ENCODE peak calls at places on chromosomes 16 and 17, in eight cellular contexts. One of them, this sample, is unnamed.

GRCh38 chr17:77778636-77779524 is 179.6 kb upstream of the TNRC6C start:
- DNase-seq in HCT116: no peak
- DNase-seq in pancreas: no peak
- DNase-seq in activated naive CD4-positive, alpha-beta T cell treated with Interleukin-2 at 50 U/mL for 16 hours: no peak
- DNase-seq in breast epithelium: peak; percentile 59
- DNase-seq in stimulated activated CD4-positive, alpha-beta T cell treated with anti-CD3 and anti-CD28 coated beads, Interleukin-15, amount 100 ng/mL, for 1 hour: no peak
- DNase-seq in A673: peak; percentile 46
- DNase-seq in lung microvascular endothelial cell: no peak
- DNase-seq in this sample: no peak

GRCh38 chr16:70664325-70665112 is 18.2 kb downstream of the IL34 start:
- DNase-seq in HCT116: no peak
- DNase-seq in pancreas: peak; percentile 51
- DNase-seq in activated naive CD4-positive, alpha-beta T cell treated with Interleukin-2 at 50 U/mL for 16 hours: no peak
- DNase-seq in breast epithelium: peak; percentile 45
- DNase-seq in stimulated activated CD4-positive, alpha-beta T cell treated with anti-CD3 and anti-CD28 coated beads, Interleukin-15, amount 100 ng/mL, for 1 hour: no peak
- DNase-seq in A673: no peak
- DNase-seq in lung microvascular endothelial cell: no peak
- DNase-seq in this sample: no peak

GRCh38 chr16:11052080-11052808 is 107.9 kb downstream of the CLEC16A start:
- DNase-seq in HCT116: no peak
- DNase-seq in pancreas: no peak
- DNase-seq in activated naive CD4-positive, alpha-beta T cell treated with Interleukin-2 at 50 U/mL for 16 hours: peak; percentile 68
- DNase-seq in breast epithelium: no peak
- DNase-seq in stimulated activated CD4-positive, alpha-beta T cell treated with anti-CD3 and anti-CD28 coated beads, Interleukin-15, amount 100 ng/mL, for 1 hour: no peak
- DNase-seq in A673: no peak
- DNase-seq in lung microvascular endothelial cell: no peak
- DNase-seq in this sample: no peak

GRCh38 chr17:70158581-70158980 is 10.8 kb upstream of the KCNJ2 start:
- DNase-seq in HCT116: no peak
- DNase-seq in pancreas: no peak
- DNase-seq in activated naive CD4-positive, alpha-beta T cell treated with Interleukin-2 at 50 U/mL for 16 hours: no peak
- DNase-seq in breast epithelium: no peak
- DNase-seq in stimulated activated CD4-positive, alpha-beta T cell treated with anti-CD3 and anti-CD28 coated beads, Interleukin-15, amount 100 ng/mL, for 1 hour: no peak
- DNase-seq in A673: no peak
- DNase-seq in lung microvascular endothelial cell: peak; percentile 26
- DNase-seq in this sample: no peak

GRCh38 chr17:40978752-40979151 is 5.4 kb downstream of the KRT40 start:
- DNase-seq in HCT116: no peak
- DNase-seq in pancreas: no peak
- DNase-seq in activated naive CD4-positive, alpha-beta T cell treated with Interleukin-2 at 50 U/mL for 16 hours: no peak
- DNase-seq in breast epithelium: no peak
- DNase-seq in stimulated activated CD4-positive, alpha-beta T cell treated with anti-CD3 and anti-CD28 coated beads, Interleukin-15, amount 100 ng/mL, for 1 hour: no peak
- DNase-seq in A673: no peak
- DNase-seq in lung microvascular endothelial cell: no peak
- DNase-seq in this sample: no peak

GRCh38 chr17:63699638-63700527 is at the start of gene LIMD2:
- DNase-seq in HCT116: no peak
- DNase-seq in pancreas: peak; percentile 81
- DNase-seq in activated naive CD4-positive, alpha-beta T cell treated with Interleukin-2 at 50 U/mL for 16 hours: peak; percentile 82
- DNase-seq in breast epithelium: no peak
- DNase-seq in stimulated activated CD4-positive, alpha-beta T cell treated with anti-CD3 and anti-CD28 coated beads, Interleukin-15, amount 100 ng/mL, for 1 hour: peak; percentile 81
- DNase-seq in A673: peak; percentile 80
- DNase-seq in lung microvascular endothelial cell: peak; percentile 77
- DNase-seq in this sample: peak; percentile 71

GRCh38 chr16:273547-274421 is 2.0 kb downstream of the RGS11 start:
- DNase-seq in HCT116: no peak
- DNase-seq in pancreas: peak; percentile 79
- DNase-seq in activated naive CD4-positive, alpha-beta T cell treated with Interleukin-2 at 50 U/mL for 16 hours: no peak
- DNase-seq in breast epithelium: no peak
- DNase-seq in stimulated activated CD4-positive, alpha-beta T cell treated with anti-CD3 and anti-CD28 coated beads, Interleukin-15, amount 100 ng/mL, for 1 hour: no peak
- DNase-seq in A673: no peak
- DNase-seq in lung microvascular endothelial cell: no peak
- DNase-seq in this sample: no peak

GRCh38 chr16:4015275-4015990 is 100.8 kb downstream of the ADCY9 start:
- DNase-seq in HCT116: no peak
- DNase-seq in pancreas: no peak
- DNase-seq in activated naive CD4-positive, alpha-beta T cell treated with Interleukin-2 at 50 U/mL for 16 hours: no peak
- DNase-seq in breast epithelium: no peak
- DNase-seq in stimulated activated CD4-positive, alpha-beta T cell treated with anti-CD3 and anti-CD28 coated beads, Interleukin-15, amount 100 ng/mL, for 1 hour: no peak
- DNase-seq in A673: no peak
- DNase-seq in lung microvascular endothelial cell: peak; percentile 52
- DNase-seq in this sample: no peak

GRCh38 chr17:27540300-27541105 is 84.3 kb downstream of the KSR1 start:
- DNase-seq in HCT116: no peak
- DNase-seq in pancreas: peak; percentile 84
- DNase-seq in activated naive CD4-positive, alpha-beta T cell treated with Interleukin-2 at 50 U/mL for 16 hours: no peak
- DNase-seq in breast epithelium: peak; percentile 62
- DNase-seq in stimulated activated CD4-positive, alpha-beta T cell treated with anti-CD3 and anti-CD28 coated beads, Interleukin-15, amount 100 ng/mL, for 1 hour: no peak
- DNase-seq in A673: no peak
- DNase-seq in lung microvascular endothelial cell: no peak
- DNase-seq in this sample: no peak

GRCh38 chr17:57140321-57140720 is 55.3 kb downstream of the AKAP1 start:
- DNase-seq in HCT116: no peak
- DNase-seq in pancreas: no peak
- DNase-seq in activated naive CD4-positive, alpha-beta T cell treated with Interleukin-2 at 50 U/mL for 16 hours: no peak
- DNase-seq in breast epithelium: no peak
- DNase-seq in stimulated activated CD4-positive, alpha-beta T cell treated with anti-CD3 and anti-CD28 coated beads, Interleukin-15, amount 100 ng/mL, for 1 hour: no peak
- DNase-seq in A673: no peak
- DNase-seq in lung microvascular endothelial cell: no peak
- DNase-seq in this sample: no peak

GRCh38 chr17:42076797-42077559 is 21.3 kb downstream of the ZNF385C start:
- DNase-seq in HCT116: no peak
- DNase-seq in pancreas: no peak
- DNase-seq in activated naive CD4-positive, alpha-beta T cell treated with Interleukin-2 at 50 U/mL for 16 hours: no peak
- DNase-seq in breast epithelium: no peak
- DNase-seq in stimulated activated CD4-positive, alpha-beta T cell treated with anti-CD3 and anti-CD28 coated beads, Interleukin-15, amount 100 ng/mL, for 1 hour: no peak
- DNase-seq in A673: no peak
- DNase-seq in lung microvascular endothelial cell: no peak
- DNase-seq in this sample: no peak

GRCh38 chr16:11297492-11298142 is 16.5 kb upstream of the PRM1 start:
- DNase-seq in HCT116: no peak
- DNase-seq in pancreas: peak; percentile 81
- DNase-seq in activated naive CD4-positive, alpha-beta T cell treated with Interleukin-2 at 50 U/mL for 16 hours: peak; percentile 66
- DNase-seq in breast epithelium: no peak
- DNase-seq in stimulated activated CD4-positive, alpha-beta T cell treated with anti-CD3 and anti-CD28 coated beads, Interleukin-15, amount 100 ng/mL, for 1 hour: peak; percentile 34
- DNase-seq in A673: peak; percentile 37
- DNase-seq in lung microvascular endothelial cell: no peak
- DNase-seq in this sample: peak; percentile 50

GRCh38 chr16:1026057-1026783 is 44.6 kb downstream of the SOX8 start:
- DNase-seq in HCT116: no peak
- DNase-seq in pancreas: no peak
- DNase-seq in activated naive CD4-positive, alpha-beta T cell treated with Interleukin-2 at 50 U/mL for 16 hours: no peak
- DNase-seq in breast epithelium: no peak
- DNase-seq in stimulated activated CD4-positive, alpha-beta T cell treated with anti-CD3 and anti-CD28 coated beads, Interleukin-15, amount 100 ng/mL, for 1 hour: no peak
- DNase-seq in A673: no peak
- DNase-seq in lung microvascular endothelial cell: no peak
- DNase-seq in this sample: no peak

GRCh38 chr16:21664801-21665492 is 1.2 kb downstream of the OTOA start:
- DNase-seq in HCT116: no peak
- DNase-seq in pancreas: no peak
- DNase-seq in activated naive CD4-positive, alpha-beta T cell treated with Interleukin-2 at 50 U/mL for 16 hours: no peak
- DNase-seq in breast epithelium: no peak
- DNase-seq in stimulated activated CD4-positive, alpha-beta T cell treated with anti-CD3 and anti-CD28 coated beads, Interleukin-15, amount 100 ng/mL, for 1 hour: no peak
- DNase-seq in A673: no peak
- DNase-seq in lung microvascular endothelial cell: no peak
- DNase-seq in this sample: no peak

GRCh38 chr17:35051579-35052239 is 11.8 kb downstream of the RFFL start:
- DNase-seq in HCT116: no peak
- DNase-seq in pancreas: no peak
- DNase-seq in activated naive CD4-positive, alpha-beta T cell treated with Interleukin-2 at 50 U/mL for 16 hours: no peak
- DNase-seq in breast epithelium: no peak
- DNase-seq in stimulated activated CD4-positive, alpha-beta T cell treated with anti-CD3 and anti-CD28 coated beads, Interleukin-15, amount 100 ng/mL, for 1 hour: no peak
- DNase-seq in A673: no peak
- DNase-seq in lung microvascular endothelial cell: no peak
- DNase-seq in this sample: no peak

GRCh38 chr16:65200374-65200773 is 78.5 kb upstream of the CDH11 start:
- DNase-seq in HCT116: no peak
- DNase-seq in pancreas: no peak
- DNase-seq in activated naive CD4-positive, alpha-beta T cell treated with Interleukin-2 at 50 U/mL for 16 hours: no peak
- DNase-seq in breast epithelium: no peak
- DNase-seq in stimulated activated CD4-positive, alpha-beta T cell treated with anti-CD3 and anti-CD28 coated beads, Interleukin-15, amount 100 ng/mL, for 1 hour: no peak
- DNase-seq in A673: no peak
- DNase-seq in lung microvascular endothelial cell: no peak
- DNase-seq in this sample: no peak